ENCODE peak calls at places on chromosomes 7 and 10, in nine cellular contexts. One of them, this sample, is unnamed.

GRCh38 chr7:65980478-65981250 is 1.3 kb downstream of the GUSB start:
- DNase-seq in heart left ventricle: peak; percentile 71
- DNase-seq in sigmoid colon: peak; percentile 82
- DNase-seq in pancreas: peak; percentile 46
- DNase-seq in OCI-LY7: peak; percentile 67
- DNase-seq in cardiac fibroblast: peak; percentile 25
- DNase-seq in GM13977: peak; percentile 88
- DNase-seq in GM10248: peak; percentile 86
- DNase-seq in colonic mucosa: peak; percentile 50
- DNase-seq in this sample: no peak

GRCh38 chr10:123136221-123136805 is 543 bp downstream of the HMX3 start:
- DNase-seq in heart left ventricle: no peak
- DNase-seq in sigmoid colon: no peak
- DNase-seq in pancreas: no peak
- DNase-seq in OCI-LY7: no peak
- DNase-seq in cardiac fibroblast: no peak
- DNase-seq in GM13977: no peak
- DNase-seq in GM10248: peak; percentile 30
- DNase-seq in colonic mucosa: no peak
- DNase-seq in this sample: no peak

GRCh38 chr7:94183289-94183749 is 179.2 kb upstream of the BET1 start:
- DNase-seq in heart left ventricle: peak; percentile 15
- DNase-seq in sigmoid colon: no peak
- DNase-seq in pancreas: no peak
- DNase-seq in OCI-LY7: no peak
- DNase-seq in cardiac fibroblast: peak; percentile 100
- DNase-seq in GM13977: no peak
- DNase-seq in GM10248: no peak
- DNase-seq in colonic mucosa: no peak
- DNase-seq in this sample: no peak

GRCh38 chr7:150432915-150433892 is 17.2 kb upstream of the GIMAP8 start:
- DNase-seq in heart left ventricle: no peak
- DNase-seq in sigmoid colon: no peak
- DNase-seq in pancreas: no peak
- DNase-seq in OCI-LY7: no peak
- DNase-seq in cardiac fibroblast: no peak
- DNase-seq in GM13977: no peak
- DNase-seq in GM10248: peak; percentile 53
- DNase-seq in colonic mucosa: peak; percentile 18
- DNase-seq in this sample: no peak

GRCh38 chr7:1956611-1957470 is 275.9 kb downstream of the MAD1L1 start:
- DNase-seq in heart left ventricle: no peak
- DNase-seq in sigmoid colon: no peak
- DNase-seq in pancreas: no peak
- DNase-seq in OCI-LY7: no peak
- DNase-seq in cardiac fibroblast: no peak
- DNase-seq in GM13977: no peak
- DNase-seq in GM10248: no peak
- DNase-seq in colonic mucosa: no peak
- DNase-seq in this sample: no peak

GRCh38 chr7:19520392-19520791 is 188.4 kb downstream of the POLR1F start:
- DNase-seq in heart left ventricle: no peak
- DNase-seq in sigmoid colon: no peak
- DNase-seq in pancreas: no peak
- DNase-seq in OCI-LY7: no peak
- DNase-seq in cardiac fibroblast: peak; percentile 42
- DNase-seq in GM13977: no peak
- DNase-seq in GM10248: no peak
- DNase-seq in colonic mucosa: no peak
- DNase-seq in this sample: no peak

GRCh38 chr7:14606101-14606500 is 296.4 kb downstream of the DGKB start:
- DNase-seq in heart left ventricle: no peak
- DNase-seq in sigmoid colon: no peak
- DNase-seq in pancreas: no peak
- DNase-seq in OCI-LY7: no peak
- DNase-seq in cardiac fibroblast: peak; percentile 34
- DNase-seq in GM13977: no peak
- DNase-seq in GM10248: no peak
- DNase-seq in colonic mucosa: no peak
- DNase-seq in this sample: no peak

GRCh38 chr7:152411389-152411788 is 24.4 kb downstream of the KMT2C start:
- DNase-seq in heart left ventricle: no peak
- DNase-seq in sigmoid colon: no peak
- DNase-seq in pancreas: no peak
- DNase-seq in OCI-LY7: no peak
- DNase-seq in cardiac fibroblast: no peak
- DNase-seq in GM13977: no peak
- DNase-seq in GM10248: no peak
- DNase-seq in colonic mucosa: no peak
- DNase-seq in this sample: no peak

GRCh38 chr10:28842321-28842720 is 165.0 kb downstream of the BAMBI start:
- DNase-seq in heart left ventricle: no peak
- DNase-seq in sigmoid colon: no peak
- DNase-seq in pancreas: no peak
- DNase-seq in OCI-LY7: no peak
- DNase-seq in cardiac fibroblast: peak; percentile 90
- DNase-seq in GM13977: no peak
- DNase-seq in GM10248: no peak
- DNase-seq in colonic mucosa: no peak
- DNase-seq in this sample: no peak

GRCh38 chr7:10977113-10977512 is 3.4 kb downstream of the PHF14 start:
- DNase-seq in heart left ventricle: no peak
- DNase-seq in sigmoid colon: no peak
- DNase-seq in pancreas: no peak
- DNase-seq in OCI-LY7: no peak
- DNase-seq in cardiac fibroblast: no peak
- DNase-seq in GM13977: no peak
- DNase-seq in GM10248: no peak
- DNase-seq in colonic mucosa: no peak
- DNase-seq in this sample: no peak

GRCh38 chr7:1571261-1571650 is 1.4 kb upstream of the PSMG3 start:
- DNase-seq in heart left ventricle: no peak
- DNase-seq in sigmoid colon: no peak
- DNase-seq in pancreas: no peak
- DNase-seq in OCI-LY7: no peak
- DNase-seq in cardiac fibroblast: peak; percentile 91
- DNase-seq in GM13977: no peak
- DNase-seq in GM10248: no peak
- DNase-seq in colonic mucosa: no peak
- DNase-seq in this sample: no peak

DNA sequence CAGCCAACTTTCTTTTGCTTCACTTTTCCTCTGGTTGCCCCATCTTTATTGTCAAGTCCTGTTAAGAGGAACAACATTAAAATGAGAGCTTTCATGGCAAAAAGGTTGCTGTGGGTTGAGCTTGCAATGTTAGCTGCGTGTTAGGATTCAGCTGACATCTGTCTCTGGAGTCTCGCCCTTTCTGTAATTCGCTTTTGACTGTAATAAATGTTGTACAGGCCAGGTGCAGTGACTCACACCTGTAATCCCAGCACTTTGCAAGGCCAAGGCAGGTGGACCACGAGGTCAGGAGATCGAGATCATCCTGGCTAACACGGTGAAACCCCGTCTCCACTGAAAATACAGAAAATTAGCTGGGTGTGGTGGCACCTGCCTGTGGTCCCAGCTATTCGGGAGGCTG is 24.1 kb downstream of the MNX1 start:
- DNase-seq in heart left ventricle: no peak
- DNase-seq in sigmoid colon: no peak
- DNase-seq in pancreas: no peak
- DNase-seq in OCI-LY7: no peak
- DNase-seq in cardiac fibroblast: no peak
- DNase-seq in GM13977: no peak
- DNase-seq in GM10248: no peak
- DNase-seq in colonic mucosa: no peak
- DNase-seq in this sample: no peak
- TF ChIP-seq CTCF in heart left ventricle: no peak
- TF ChIP-seq CTCF in sigmoid colon: no peak
- TF ChIP-seq CTCF in pancreas: no peak
- TF ChIP-seq CTCF in OCI-LY7: no peak
- TF ChIP-seq CTCF in cardiac fibroblast: no peak
- TF ChIP-seq CTCF in GM13977: no peak
- TF ChIP-seq CTCF in GM10248: no peak
- TF ChIP-seq CTCF in colonic mucosa: no peak
- TF ChIP-seq CTCF in this sample: no peak

GRCh38 chr7:74183653-74184450 is 9.7 kb downstream of the EIF4H start:
- DNase-seq in heart left ventricle: no peak
- DNase-seq in sigmoid colon: no peak
- DNase-seq in pancreas: no peak
- DNase-seq in OCI-LY7: peak; percentile 48
- DNase-seq in cardiac fibroblast: no peak
- DNase-seq in GM13977: no peak
- DNase-seq in GM10248: no peak
- DNase-seq in colonic mucosa: peak; percentile 40
- DNase-seq in this sample: no peak

GRCh38 chr7:74180866-74181265 is 6.7 kb downstream of the EIF4H start:
- DNase-seq in heart left ventricle: no peak
- DNase-seq in sigmoid colon: no peak
- DNase-seq in pancreas: no peak
- DNase-seq in OCI-LY7: no peak
- DNase-seq in cardiac fibroblast: no peak
- DNase-seq in GM13977: no peak
- DNase-seq in GM10248: no peak
- DNase-seq in colonic mucosa: no peak
- DNase-seq in this sample: no peak

GRCh38 chr7:74181821-74182220 is 7.7 kb downstream of the EIF4H start:
- DNase-seq in heart left ventricle: no peak
- DNase-seq in sigmoid colon: no peak
- DNase-seq in pancreas: no peak
- DNase-seq in OCI-LY7: no peak
- DNase-seq in cardiac fibroblast: peak; percentile 27
- DNase-seq in GM13977: no peak
- DNase-seq in GM10248: no peak
- DNase-seq in colonic mucosa: no peak
- DNase-seq in this sample: no peak

GRCh38 chr7:74183142-74183541 is 9.0 kb downstream of the EIF4H start:
- DNase-seq in heart left ventricle: no peak
- DNase-seq in sigmoid colon: no peak
- DNase-seq in pancreas: no peak
- DNase-seq in OCI-LY7: no peak
- DNase-seq in cardiac fibroblast: no peak
- DNase-seq in GM13977: no peak
- DNase-seq in GM10248: no peak
- DNase-seq in colonic mucosa: no peak
- DNase-seq in this sample: no peak

DNA sequence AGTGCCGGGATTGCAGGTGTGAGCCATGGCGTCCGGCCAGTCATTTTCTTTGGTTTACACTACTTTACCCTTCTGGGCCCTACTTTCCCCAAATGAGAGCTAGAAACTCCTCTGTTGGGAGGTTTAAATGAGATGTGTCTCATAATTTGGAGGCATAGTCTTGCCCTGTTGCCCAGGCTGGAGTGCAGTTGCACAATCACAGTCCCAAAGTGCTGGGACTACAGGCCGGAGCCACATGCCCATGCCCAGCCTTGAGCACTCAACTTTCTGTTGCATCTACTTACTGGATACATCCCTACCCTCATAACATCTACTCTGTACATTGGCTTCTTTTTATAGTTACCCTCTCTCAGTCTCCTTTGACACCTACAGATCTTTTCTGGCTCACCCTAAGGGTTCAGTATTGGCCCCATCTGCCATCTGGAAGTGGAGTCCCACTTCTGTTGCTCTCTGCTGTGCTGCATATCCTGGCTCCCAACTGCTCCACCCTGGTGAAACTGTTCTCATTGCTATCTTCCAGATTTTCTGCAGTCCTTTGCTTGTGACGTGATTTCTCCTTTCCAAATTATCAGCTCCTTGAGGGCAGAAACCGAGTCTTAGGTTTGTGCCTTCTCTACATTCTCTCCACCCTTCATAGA is 8.4 kb downstream of the EIF4H start:
- DNase-seq in heart left ventricle: no peak
- DNase-seq in sigmoid colon: no peak
- DNase-seq in pancreas: no peak
- DNase-seq in OCI-LY7: no peak
- DNase-seq in cardiac fibroblast: no peak
- DNase-seq in GM13977: no peak
- DNase-seq in GM10248: no peak
- DNase-seq in colonic mucosa: no peak
- DNase-seq in this sample: no peak
- TF ChIP-seq CTCF in heart left ventricle: no peak
- TF ChIP-seq CTCF in sigmoid colon: no peak
- TF ChIP-seq CTCF in pancreas: no peak
- TF ChIP-seq CTCF in OCI-LY7: no peak
- TF ChIP-seq CTCF in cardiac fibroblast: no peak
- TF ChIP-seq CTCF in GM13977: no peak
- TF ChIP-seq CTCF in GM10248: no peak
- TF ChIP-seq CTCF in colonic mucosa: no peak
- TF ChIP-seq CTCF in this sample: no peak

DNA sequence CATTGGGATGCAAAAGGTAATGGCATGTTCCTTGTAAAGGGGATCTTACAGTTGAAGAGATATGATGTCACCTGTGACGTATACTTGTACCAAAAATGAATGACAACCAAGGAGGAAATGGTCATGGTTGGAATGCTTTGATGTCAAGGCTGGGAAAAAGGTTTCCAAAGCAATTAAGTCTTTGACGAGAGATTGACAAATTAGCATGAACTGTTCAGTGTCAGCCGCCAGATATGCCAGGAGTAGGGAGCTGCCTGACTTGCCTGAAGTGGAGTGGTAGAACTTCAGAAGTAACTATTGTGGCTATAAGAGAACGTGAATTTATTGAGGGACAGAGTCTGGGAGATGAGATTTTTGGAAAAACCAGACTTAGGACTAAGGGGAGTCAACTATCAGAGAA is 88.1 kb downstream of the SEPTIN7 start:
- DNase-seq in heart left ventricle: no peak
- DNase-seq in sigmoid colon: no peak
- DNase-seq in pancreas: no peak
- DNase-seq in OCI-LY7: no peak
- DNase-seq in cardiac fibroblast: no peak
- DNase-seq in GM13977: no peak
- DNase-seq in GM10248: no peak
- DNase-seq in colonic mucosa: no peak
- DNase-seq in this sample: no peak
- TF ChIP-seq CTCF in heart left ventricle: no peak
- TF ChIP-seq CTCF in sigmoid colon: no peak
- TF ChIP-seq CTCF in pancreas: no peak
- TF ChIP-seq CTCF in OCI-LY7: no peak
- TF ChIP-seq CTCF in cardiac fibroblast: no peak
- TF ChIP-seq CTCF in GM13977: no peak
- TF ChIP-seq CTCF in GM10248: no peak
- TF ChIP-seq CTCF in colonic mucosa: no peak
- TF ChIP-seq CTCF in this sample: no peak

GRCh38 chr10:45673074-45673628 is 579 bp upstream of the ZFAND4 start:
- DNase-seq in heart left ventricle: peak; percentile 21
- DNase-seq in sigmoid colon: no peak
- DNase-seq in pancreas: peak; percentile 55
- DNase-seq in OCI-LY7: no peak
- DNase-seq in cardiac fibroblast: no peak
- DNase-seq in GM13977: no peak
- DNase-seq in GM10248: no peak
- DNase-seq in colonic mucosa: peak; percentile 29
- DNase-seq in this sample: no peak
- TF ChIP-seq CTCF in heart left ventricle: no peak
- TF ChIP-seq CTCF in sigmoid colon: no peak
- TF ChIP-seq CTCF in pancreas: no peak
- TF ChIP-seq CTCF in OCI-LY7: no peak
- TF ChIP-seq CTCF in cardiac fibroblast: no peak
- TF ChIP-seq CTCF in GM13977: no peak
- TF ChIP-seq CTCF in GM10248: no peak
- TF ChIP-seq CTCF in colonic mucosa: no peak
- TF ChIP-seq CTCF in this sample: no peak